ENCODE peak calls at places on chromosomes 7 and 10, in seven cellular contexts. Q, L, C, I, D, R and Z are unnamed samples.

GRCh38 chr10:10326119-10326518 is 691.6 kb upstream of the CELF2 start:
- DNase-seq in Q (no peak), L (no peak), C (no peak), I (no peak), D (no peak), R (no peak), Z (no peak)

GRCh38 chr10:53356616-53357349 is 584.2 kb upstream of the MBL2 start:
- DNase-seq in Q (no peak), L (no peak), C (no peak), I (no peak), D (no peak), R (no peak), Z (no peak)

GRCh38 chr7:31052841-31053601 is 913 bp downstream of the ADCYAP1R1 start:
- DNase-seq in Q (no peak), L (no peak), C (no peak), I (no peak), D (no peak), R (no peak), Z (no peak)

GRCh38 chr10:33365871-33366411 is 31.5 kb upstream of the NRP1 start:
- DNase-seq in Q (no peak), L (no peak), C (no peak), I (no peak), D (no peak), R (peak), Z (no peak)

GRCh38 chr10:85927952-85928677 is 438.5 kb downstream of the GRID1 start:
- DNase-seq in Q (no peak), L (no peak), C (no peak), I (no peak), D (no peak), R (no peak), Z (no peak)

GRCh38 chr7:98562336-98563182 is 54.5 kb upstream of the NPTX2 start:
- DNase-seq in Q (no peak), L (no peak), C (no peak), I (no peak), D (no peak), R (no peak), Z (peak)

GRCh38 chr7:149427096-149427680 is 33.7 kb downstream of the ZNF777 start:
- DNase-seq in Q (no peak), L (no peak), C (no peak), I (no peak), D (no peak), R (no peak), Z (no peak)

GRCh38 chr7:145151651-145152050 is 315.8 kb upstream of the TPK1 start:
- DNase-seq in Q (no peak), L (no peak), C (no peak), I (no peak), D (no peak), R (no peak), Z (no peak)

GRCh38 chr10:93267521-93267920 is 193.8 kb downstream of the CYP26A1 start:
- DNase-seq in Q (no peak), L (peak), C (no peak), I (no peak), D (no peak), R (no peak), Z (no peak)

GRCh38 chr7:133481676-133482075 is 228.8 kb downstream of the EXOC4 start:
- DNase-seq in Q (no peak), L (no peak), C (no peak), I (no peak), D (no peak), R (peak), Z (no peak)

GRCh38 chr7:158093156-158093796 is 494.3 kb downstream of the PTPRN2 start:
- DNase-seq in Q (no peak), L (no peak), C (no peak), I (no peak), D (no peak), R (no peak), Z (no peak)